ENCODE peak calls at places on chromosomes 3 and 15, in ten cellular contexts. P is iris pigment epithelial cell; M is stomach; O is RWPE1; R is T follicular helper cell; I is activated naive CD4-positive, alpha-beta T cell treated with Interleukin-2 at 50 U/mL for 16 hours; Y is fibroblast of pulmonary artery; K is stimulated activated naive CD8-positive, alpha-beta T cell treated with anti-CD3 and anti-CD28 coated beads, Interleukin-15, amount 100 ng/mL, for 72 hours; U is H9; E is COR-L47. A is an unnamed sample.

GRCh38 chr3:24963762-24964625 is 464.1 kb upstream of the RARB start:
- DNase-seq in P (peak), R (no peak), E (no peak), U (no peak), O (no peak), I (no peak), K (no peak), Y (peak), M (no peak), A (peak)

GRCh38 chr15:93348711-93349110 is 259.7 kb upstream of the RGMA start:
- DNase-seq in M (no peak), K (no peak), P (no peak), I (no peak), R (no peak), E (no peak), O (no peak), Y (no peak), U (no peak), A (no peak)

GRCh38 chr15:92444631-92445030 is 51.0 kb downstream of the ST8SIA2 start:
- DNase-seq in R (no peak), M (no peak), E (no peak), Y (no peak), K (no peak), I (no peak), O (no peak), U (no peak), P (no peak), A (no peak)

GRCh38 chr15:33243869-33244268 is 49.4 kb upstream of the FMN1 start:
- DNase-seq in Y (peak), P (peak), U (no peak), R (no peak), E (no peak), K (no peak), M (no peak), I (no peak), O (peak), A (peak)

GRCh38 chr15:63052961-63053698 is 10.6 kb downstream of the TPM1 start:
- DNase-seq in M (peak), O (no peak), E (no peak), Y (no peak), K (no peak), I (no peak), R (no peak), U (no peak), P (peak), A (peak)

GRCh38 chr3:62154457-62155148 is 218.7 kb downstream of the FEZF2 start:
- DNase-seq in U (no peak), O (no peak), I (no peak), P (no peak), Y (no peak), R (no peak), K (no peak), M (peak), E (no peak), A (no peak)

GRCh38 chr3:148727242-148727641 is 29.5 kb downstream of the AGTR1 start:
- DNase-seq in M (no peak), I (no peak), U (peak), Y (no peak), R (no peak), K (no peak), O (peak), P (peak), E (peak), A (peak)

GRCh38 chr3:37338500-37338899 is 164.1 kb upstream of the LRRFIP2 start:
- DNase-seq in I (no peak), E (no peak), P (peak), U (no peak), M (no peak), Y (peak), R (no peak), O (no peak), K (no peak), A (peak)

GRCh38 chr3:133930341-133930933 is 34.8 kb upstream of the RAB6B start:
- DNase-seq in I (no peak), P (peak), E (peak), U (no peak), O (peak), R (no peak), K (no peak), Y (peak), M (no peak), A (peak)

GRCh38 chr3:180534828-180535227 is 67.1 kb upstream of the TTC14 start:
- DNase-seq in R (no peak), P (no peak), I (no peak), E (no peak), U (no peak), M (no peak), K (no peak), O (no peak), Y (no peak), A (no peak)

GRCh38 chr3:147431746-147432145 is 22.6 kb downstream of the ZIC1 start:
- DNase-seq in K (no peak), P (no peak), E (no peak), M (no peak), I (no peak), U (no peak), O (no peak), Y (no peak), R (no peak), A (no peak)

GRCh38 chr3:67986703-67987102 is 332.3 kb upstream of the SUCLG2 start:
- DNase-seq in P (no peak), U (no peak), O (no peak), E (no peak), I (no peak), R (no peak), M (no peak), Y (no peak), K (no peak), A (no peak)

GRCh38 chr3:102089904-102090492 is 240.7 kb downstream of the NFKBIZ start:
- DNase-seq in K (no peak), I (no peak), R (no peak), U (no peak), Y (peak), O (no peak), M (no peak), P (peak), E (no peak), A (peak)

GRCh38 chr3:62502315-62503300 is 129.3 kb upstream of the FEZF2 start:
- DNase-seq in Y (no peak), I (no peak), U (no peak), M (no peak), O (no peak), R (no peak), E (no peak), P (no peak), K (no peak), A (no peak)

GRCh38 chr3:133944641-133945441 is 49.2 kb upstream of the RAB6B start:
- DNase-seq in Y (peak), I (no peak), P (peak), E (no peak), U (no peak), R (no peak), O (peak), K (no peak), M (no peak), A (peak)

A was measured in amniotic epithelial cell.